ENCODE peak calls at places on chromosomes 3 and 15, in five cellular contexts. One of them, this sample, is unnamed.

GRCh38 chr3:181691951-181692849 is 19.5 kb upstream of the SOX2 start:
- DNase-seq in OCI-LY7: no peak
- DNase-seq in GM23248: no peak
- DNase-seq in left ventricle myocardium inferior: no peak
- DNase-seq in AG09309: no peak
- DNase-seq in this sample: no peak

GRCh38 chr15:25687276-25687675 is 175.9 kb downstream of the ATP10A start:
- DNase-seq in OCI-LY7: no peak
- DNase-seq in AG09309: no peak
- DNase-seq in left ventricle myocardium inferior: no peak
- DNase-seq in GM23248: no peak
- DNase-seq in this sample: no peak

GRCh38 chr3:57793737-57794187 is 37.7 kb downstream of the SLMAP start:
- DNase-seq in AG09309: no peak
- DNase-seq in left ventricle myocardium inferior: no peak
- DNase-seq in OCI-LY7: no peak
- DNase-seq in GM23248: peak
- DNase-seq in this sample: no peak

GRCh38 chr3:123143669-123144411 is 57.9 kb upstream of the SEC22A start:
- DNase-seq in left ventricle myocardium inferior: no peak
- DNase-seq in OCI-LY7: no peak
- DNase-seq in AG09309: no peak
- DNase-seq in GM23248: peak
- DNase-seq in this sample: no peak

GRCh38 chr3:97264180-97264579 is 449.8 kb downstream of the EPHA6 start:
- DNase-seq in OCI-LY7: no peak
- DNase-seq in GM23248: no peak
- DNase-seq in AG09309: no peak
- DNase-seq in left ventricle myocardium inferior: no peak
- DNase-seq in this sample: no peak

GRCh38 chr15:33226559-33227181 is 32.2 kb upstream of the FMN1 start:
- DNase-seq in left ventricle myocardium inferior: no peak
- DNase-seq in GM23248: peak
- DNase-seq in AG09309: no peak
- DNase-seq in OCI-LY7: peak
- DNase-seq in this sample: peak

GRCh38 chr3:156681003-156681402 is 6.6 kb downstream of the TIPARP start:
- DNase-seq in OCI-LY7: no peak
- DNase-seq in AG09309: peak
- DNase-seq in GM23248: peak
- DNase-seq in left ventricle myocardium inferior: no peak
- DNase-seq in this sample: peak

GRCh38 chr3:65277788-65278187 is 590.0 kb upstream of the ADAMTS9 start:
- DNase-seq in OCI-LY7: no peak
- DNase-seq in GM23248: no peak
- DNase-seq in left ventricle myocardium inferior: no peak
- DNase-seq in AG09309: no peak
- DNase-seq in this sample: no peak

GRCh38 chr3:59866076-59866475 is 816.3 kb upstream of the CFAP20DC start:
- DNase-seq in left ventricle myocardium inferior: no peak
- DNase-seq in GM23248: no peak
- DNase-seq in OCI-LY7: no peak
- DNase-seq in AG09309: no peak
- DNase-seq in this sample: peak

GRCh38 chr15:73927476-73928240 is 1.4 kb downstream of the LOXL1 start:
- DNase-seq in left ventricle myocardium inferior: peak
- DNase-seq in OCI-LY7: no peak
- DNase-seq in GM23248: peak
- DNase-seq in AG09309: no peak
- DNase-seq in this sample: peak
- H3K4me3 ChIP-seq in left ventricle myocardium inferior: peak
- H3K4me3 ChIP-seq in OCI-LY7: no peak
- H3K4me3 ChIP-seq in GM23248: peak
- H3K4me3 ChIP-seq in AG09309: peak
- H3K4me3 ChIP-seq in this sample: peak

GRCh38 chr15:92654662-92655061 is 913 bp downstream of the FAM174B start:
- DNase-seq in AG09309: no peak
- DNase-seq in OCI-LY7: no peak
- DNase-seq in GM23248: no peak
- DNase-seq in left ventricle myocardium inferior: no peak
- DNase-seq in this sample: no peak
- H3K4me3 ChIP-seq in AG09309: peak
- H3K4me3 ChIP-seq in OCI-LY7: no peak
- H3K4me3 ChIP-seq in GM23248: peak
- H3K4me3 ChIP-seq in left ventricle myocardium inferior: peak
- H3K4me3 ChIP-seq in this sample: no peak

GRCh38 chr15:101008158-101009139 is 89.3 kb downstream of the LRRK1 start:
- DNase-seq in AG09309: no peak
- DNase-seq in GM23248: peak
- DNase-seq in left ventricle myocardium inferior: peak
- DNase-seq in OCI-LY7: peak
- DNase-seq in this sample: peak

GRCh38 chr15:101006931-101007687 is 88.0 kb downstream of the LRRK1 start:
- DNase-seq in left ventricle myocardium inferior: peak
- DNase-seq in AG09309: peak
- DNase-seq in OCI-LY7: peak
- DNase-seq in GM23248: peak
- DNase-seq in this sample: peak

GRCh38 chr15:101011582-101011981 is 92.4 kb downstream of the LRRK1 start:
- DNase-seq in AG09309: no peak
- DNase-seq in GM23248: no peak
- DNase-seq in left ventricle myocardium inferior: no peak
- DNase-seq in OCI-LY7: no peak
- DNase-seq in this sample: no peak

GRCh38 chr15:101010781-101011180 is 91.6 kb downstream of the LRRK1 start:
- DNase-seq in AG09309: no peak
- DNase-seq in GM23248: no peak
- DNase-seq in OCI-LY7: no peak
- DNase-seq in left ventricle myocardium inferior: no peak
- DNase-seq in this sample: no peak

GRCh38 chr15:101009176-101009575 is 90.0 kb downstream of the LRRK1 start:
- DNase-seq in left ventricle myocardium inferior: no peak
- DNase-seq in OCI-LY7: no peak
- DNase-seq in GM23248: no peak
- DNase-seq in AG09309: no peak
- DNase-seq in this sample: no peak
- H3K4me3 ChIP-seq in left ventricle myocardium inferior: no peak
- H3K4me3 ChIP-seq in OCI-LY7: peak
- H3K4me3 ChIP-seq in GM23248: no peak
- H3K4me3 ChIP-seq in AG09309: no peak
- H3K4me3 ChIP-seq in this sample: no peak

GRCh38 chr3:11543948-11544387 is 99.7 kb downstream of the VGLL4 start:
- DNase-seq in left ventricle myocardium inferior: no peak
- DNase-seq in OCI-LY7: no peak
- DNase-seq in AG09309: no peak
- DNase-seq in GM23248: no peak
- DNase-seq in this sample: no peak

GRCh38 chr3:11543141-11543947 is 100.4 kb downstream of the VGLL4 start:
- DNase-seq in AG09309: no peak
- DNase-seq in GM23248: no peak
- DNase-seq in OCI-LY7: no peak
- DNase-seq in left ventricle myocardium inferior: no peak
- DNase-seq in this sample: no peak

GRCh38 chr3:11541321-11542303 is 102.1 kb downstream of the VGLL4 start:
- DNase-seq in OCI-LY7: no peak
- DNase-seq in AG09309: no peak
- DNase-seq in GM23248: no peak
- DNase-seq in left ventricle myocardium inferior: no peak
- DNase-seq in this sample: no peak

GRCh38 chr3:11544413-11545181 is 99.1 kb downstream of the VGLL4 start:
- DNase-seq in OCI-LY7: no peak
- DNase-seq in AG09309: no peak
- DNase-seq in GM23248: peak
- DNase-seq in left ventricle myocardium inferior: no peak
- DNase-seq in this sample: no peak

DNA sequence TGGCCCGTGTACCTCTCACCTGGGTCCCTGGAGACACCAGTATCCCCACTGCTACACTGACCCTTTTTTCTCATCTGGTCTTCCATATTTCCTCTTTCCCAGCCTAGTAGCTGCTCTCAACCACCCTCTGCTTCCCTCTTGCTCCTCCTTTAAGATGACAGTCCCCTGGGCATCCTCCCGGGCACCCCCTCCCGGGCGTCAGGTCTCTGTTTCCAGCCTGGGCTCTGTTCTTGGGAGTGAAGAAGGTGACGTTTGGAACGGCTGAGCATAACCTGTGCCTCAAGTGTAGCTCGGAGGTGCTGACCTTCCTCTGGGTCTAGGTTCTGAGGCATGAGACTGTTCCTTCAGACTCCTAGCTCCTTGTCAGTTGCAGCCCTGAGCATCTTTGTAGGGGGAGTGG is 101.2 kb downstream of the VGLL4 start:
- DNase-seq in GM23248: no peak
- DNase-seq in left ventricle myocardium inferior: no peak
- DNase-seq in OCI-LY7: no peak
- DNase-seq in AG09309: no peak
- DNase-seq in this sample: no peak
- H3K4me3 ChIP-seq in GM23248: no peak
- H3K4me3 ChIP-seq in left ventricle myocardium inferior: no peak
- H3K4me3 ChIP-seq in OCI-LY7: no peak
- H3K4me3 ChIP-seq in AG09309: no peak
- H3K4me3 ChIP-seq in this sample: no peak

GRCh38 chr3:25099662-25100061 is 328.4 kb upstream of the RARB start:
- DNase-seq in OCI-LY7: no peak
- DNase-seq in AG09309: no peak
- DNase-seq in GM23248: no peak
- DNase-seq in left ventricle myocardium inferior: no peak
- DNase-seq in this sample: no peak
- H3K4me3 ChIP-seq in OCI-LY7: no peak
- H3K4me3 ChIP-seq in AG09309: no peak
- H3K4me3 ChIP-seq in GM23248: no peak
- H3K4me3 ChIP-seq in left ventricle myocardium inferior: no peak
- H3K4me3 ChIP-seq in this sample: no peak

GRCh38 chr3:4986175-4986610 is 7.0 kb downstream of the BHLHE40 start:
- DNase-seq in GM23248: no peak
- DNase-seq in left ventricle myocardium inferior: no peak
- DNase-seq in AG09309: no peak
- DNase-seq in OCI-LY7: no peak
- DNase-seq in this sample: peak
- H3K4me3 ChIP-seq in GM23248: peak
- H3K4me3 ChIP-seq in left ventricle myocardium inferior: peak
- H3K4me3 ChIP-seq in AG09309: no peak
- H3K4me3 ChIP-seq in OCI-LY7: no peak
- H3K4me3 ChIP-seq in this sample: no peak

DNA sequence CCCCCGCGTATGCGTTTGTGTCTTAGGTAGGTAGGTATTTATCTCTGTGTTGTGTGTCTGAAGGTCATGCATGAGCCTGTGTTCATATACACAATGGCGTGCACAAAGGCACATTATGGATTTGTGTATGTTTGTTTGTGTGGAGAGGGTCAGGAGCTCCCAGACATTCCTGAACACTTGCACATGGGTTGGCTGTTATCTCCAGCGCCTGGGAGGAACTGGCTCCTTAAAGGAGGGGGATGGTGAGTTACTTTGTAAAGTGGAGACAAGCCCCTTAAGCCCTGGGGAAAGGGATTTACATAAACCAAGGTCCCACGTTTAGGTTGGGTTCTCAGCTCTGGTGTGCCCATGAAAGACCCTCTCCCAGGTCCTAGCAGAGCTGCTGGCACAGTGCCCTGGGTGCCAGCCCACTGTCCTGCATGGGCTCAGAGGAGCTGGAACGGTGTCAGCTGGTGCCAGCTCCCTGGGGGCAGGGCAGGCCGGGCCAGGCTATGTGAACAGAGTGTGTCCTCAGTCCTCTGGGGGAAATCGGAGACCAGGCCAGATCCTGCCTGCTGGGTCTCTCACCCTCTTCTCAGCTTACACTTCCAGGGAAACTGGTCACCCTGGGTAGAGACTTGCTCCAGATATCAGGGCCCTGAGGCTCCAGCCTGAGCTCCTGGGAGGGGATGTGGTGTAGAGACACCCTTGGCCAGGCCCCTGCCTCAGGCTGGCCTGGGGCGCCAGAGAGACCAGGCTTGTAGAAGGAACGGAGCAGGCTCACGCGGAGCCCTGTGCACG is 25.1 kb downstream of the SNX33 start:
- DNase-seq in OCI-LY7: no peak
- DNase-seq in left ventricle myocardium inferior: peak
- DNase-seq in AG09309: no peak
- DNase-seq in GM23248: peak
- DNase-seq in this sample: peak
- H3K4me3 ChIP-seq in OCI-LY7: no peak
- H3K4me3 ChIP-seq in left ventricle myocardium inferior: peak
- H3K4me3 ChIP-seq in AG09309: no peak
- H3K4me3 ChIP-seq in GM23248: no peak
- H3K4me3 ChIP-seq in this sample: no peak

GRCh38 chr3:50155891-50156290 is 767 bp downstream of the SEMA3F start:
- DNase-seq in GM23248: no peak
- DNase-seq in AG09309: no peak
- DNase-seq in OCI-LY7: no peak
- DNase-seq in left ventricle myocardium inferior: no peak
- DNase-seq in this sample: peak

GRCh38 chr3:50157821-50158556 is 2.9 kb downstream of the SEMA3F start:
- DNase-seq in GM23248: peak
- DNase-seq in OCI-LY7: peak
- DNase-seq in AG09309: no peak
- DNase-seq in left ventricle myocardium inferior: no peak
- DNase-seq in this sample: peak

GRCh38 chr3:50156549-50156948 is 1.4 kb downstream of the SEMA3F start:
- DNase-seq in AG09309: no peak
- DNase-seq in left ventricle myocardium inferior: no peak
- DNase-seq in GM23248: no peak
- DNase-seq in OCI-LY7: no peak
- DNase-seq in this sample: no peak

GRCh38 chr3:50155491-50155878 is 361 bp downstream of the SEMA3F start:
- DNase-seq in AG09309: no peak
- DNase-seq in OCI-LY7: no peak
- DNase-seq in GM23248: no peak
- DNase-seq in left ventricle myocardium inferior: no peak
- DNase-seq in this sample: no peak

GRCh38 chr3:50156991-50157493 is 1.9 kb downstream of the SEMA3F start:
- DNase-seq in GM23248: peak
- DNase-seq in OCI-LY7: no peak
- DNase-seq in left ventricle myocardium inferior: no peak
- DNase-seq in AG09309: no peak
- DNase-seq in this sample: peak
- H3K4me3 ChIP-seq in GM23248: peak
- H3K4me3 ChIP-seq in OCI-LY7: no peak
- H3K4me3 ChIP-seq in left ventricle myocardium inferior: peak
- H3K4me3 ChIP-seq in AG09309: peak
- H3K4me3 ChIP-seq in this sample: peak

GRCh38 chr3:184133840-184134745 is 1.1 kb upstream of the EIF2B5 start:
- DNase-seq in GM23248: peak
- DNase-seq in left ventricle myocardium inferior: peak
- DNase-seq in AG09309: no peak
- DNase-seq in OCI-LY7: peak
- DNase-seq in this sample: peak
- H3K4me3 ChIP-seq in GM23248: peak
- H3K4me3 ChIP-seq in left ventricle myocardium inferior: peak
- H3K4me3 ChIP-seq in AG09309: peak
- H3K4me3 ChIP-seq in OCI-LY7: peak
- H3K4me3 ChIP-seq in this sample: peak